ENCODE peak calls at places on chromosomes 3 and 15, in five cellular contexts. P is brain microvascular endothelial cell, B is thyroid gland, W is transverse colon, V is DND-41. C is an unnamed sample.
A peak's percentile ranks its signal among the peaks of the same experiment; 100 is the strongest.

GRCh38 chr3:186722457-186722856 is 5.3 kb downstream of the KNG1 start:
- DNase-seq in P (no peak), B (no peak), W (no peak), V (no peak), C (no peak)

GRCh38 chr3:49924683-49925082 is 4.9 kb downstream of the MON1A start:
- DNase-seq in P (peak; percentile 89), B (no peak), W (no peak), V (no peak), C (peak; percentile 88)

GRCh38 chr15:100914876-100915275 is 4.3 kb upstream of the LRRK1 start:
- DNase-seq in P (no peak), B (peak; percentile 58), W (no peak), V (no peak), C (peak; percentile 31)

GRCh38 chr15:77143191-77143590 is 72.3 kb upstream of the TSPAN3 start:
- DNase-seq in P (no peak), B (no peak), W (no peak), V (no peak), C (no peak)

GRCh38 chr15:59892995-59893394 is 111.1 kb upstream of the FOXB1 start:
- DNase-seq in P (peak; percentile 17), B (no peak), W (no peak), V (peak; percentile 6), C (peak; percentile 35)

GRCh38 chr15:49225572-49226281 is 55.7 kb downstream of the GALK2 start:
- DNase-seq in P (peak; percentile 43), B (peak; percentile 16), W (no peak), V (no peak), C (peak; percentile 76)

GRCh38 chr3:122183893-122184590 is 574 bp downstream of the CASR start:
- DNase-seq in P (no peak), B (no peak), W (no peak), V (no peak), C (no peak)

GRCh38 chr3:146746190-146746589 is 141.0 kb upstream of the PLSCR5 start:
- DNase-seq in P (peak; percentile 60), B (no peak), W (no peak), V (no peak), C (peak; percentile 70)

GRCh38 chr3:101685870-101686307 is 629 bp downstream of the RPL24 start:
- DNase-seq in P (no peak), B (no peak), W (no peak), V (peak; percentile 22), C (peak; percentile 36)

GRCh38 chr3:39000008-39000450 is 51.7 kb downstream of the SCN11A start:
- DNase-seq in P (no peak), B (no peak), W (no peak), V (no peak), C (peak; percentile 87)
- TF ChIP-seq CTCF in P (peak; percentile 72), B (peak; percentile 57), W (no peak), V (peak; percentile 92), C (peak; percentile 82)

GRCh38 chr3:51706788-51707731 is at the start of gene GRM2:
- DNase-seq in P (peak; percentile 77), B (peak; percentile 87), W (peak; percentile 54), V (peak; percentile 34), C (peak; percentile 89)
- H3K4me3 ChIP-seq in P (peak within 1 kb of the TSS; percentile 48), B (peak within 1 kb of the TSS; percentile 8), W (peak within 1 kb of the TSS; percentile 16), V (no peak within 1 kb of the TSS), C (peak within 1 kb of the TSS; percentile 50)

GRCh38 chr3:17431004-17431403 is 311.4 kb downstream of the TBC1D5 start:
- DNase-seq in P (no peak), B (no peak), W (no peak), V (no peak), C (peak; percentile 72)
- TF ChIP-seq CTCF in P (peak; percentile 26), B (peak; percentile 61), W (peak; percentile 42), V (peak; percentile 62), C (peak; percentile 52)

DNA sequence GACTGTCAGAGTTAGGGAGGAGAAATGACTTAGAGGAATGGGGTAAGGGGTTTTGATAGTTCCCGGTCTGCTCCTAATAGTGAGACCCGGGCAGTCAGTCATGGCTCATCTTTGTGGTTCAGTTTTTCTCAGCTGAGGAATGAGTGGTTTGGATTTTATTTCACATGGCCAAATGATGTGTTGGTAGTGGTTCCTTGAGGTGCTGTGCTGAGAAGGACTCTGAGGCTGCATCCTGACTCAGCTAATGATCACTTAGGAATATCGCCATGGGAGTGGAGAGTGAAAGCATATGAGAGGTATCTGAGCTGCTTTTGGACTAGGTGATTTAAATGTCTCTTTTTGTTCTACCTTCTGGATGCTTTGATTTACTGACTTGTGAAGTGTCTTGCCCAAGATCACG is 80.2 kb downstream of the LPP start:
- DNase-seq in P (no peak), B (no peak), W (no peak), V (no peak), C (no peak)
- H3K4me3 ChIP-seq in P (no peak overlapping the region), B (no peak overlapping the region), W (no peak overlapping the region), V (no peak overlapping the region), C (no peak overlapping the region)

GRCh38 chr15:32990071-32990470 is 204.4 kb downstream of the FMN1 start:
- DNase-seq in P (peak; percentile 31), B (no peak), W (no peak), V (no peak), C (peak; percentile 57)

GRCh38 chr15:32998182-32998581 is 196.3 kb downstream of the FMN1 start:
- DNase-seq in P (no peak), B (no peak), W (no peak), V (no peak), C (no peak)

GRCh38 chr15:32994810-32995424 is 199.6 kb downstream of the FMN1 start:
- DNase-seq in P (peak; percentile 41), B (no peak), W (no peak), V (no peak), C (peak; percentile 83)

GRCh38 chr15:32991544-32992192 is 202.8 kb downstream of the FMN1 start:
- DNase-seq in P (no peak), B (no peak), W (no peak), V (no peak), C (no peak)

GRCh38 chr15:32993285-32993684 is 201.2 kb downstream of the FMN1 start:
- DNase-seq in P (no peak), B (no peak), W (no peak), V (no peak), C (peak; percentile 60)
- TF ChIP-seq CTCF in P (peak; percentile 42), B (no peak), W (no peak), V (no peak), C (peak; percentile 59)

GRCh38 chr3:141291610-141292345 is 60.2 kb downstream of the PXYLP1 start:
- DNase-seq in P (no peak), B (peak; percentile 43), W (no peak), V (no peak), C (no peak)

GRCh38 chr3:141294300-141294699 is 62.7 kb downstream of the PXYLP1 start:
- DNase-seq in P (no peak), B (no peak), W (no peak), V (no peak), C (peak; percentile 49)

GRCh38 chr3:141292346-141293058 is 60.9 kb downstream of the PXYLP1 start:
- DNase-seq in P (no peak), B (no peak), W (no peak), V (no peak), C (no peak)

GRCh38 chr3:141289228-141289772 is 57.7 kb downstream of the PXYLP1 start:
- DNase-seq in P (no peak), B (peak; percentile 33), W (no peak), V (no peak), C (no peak)

DNA sequence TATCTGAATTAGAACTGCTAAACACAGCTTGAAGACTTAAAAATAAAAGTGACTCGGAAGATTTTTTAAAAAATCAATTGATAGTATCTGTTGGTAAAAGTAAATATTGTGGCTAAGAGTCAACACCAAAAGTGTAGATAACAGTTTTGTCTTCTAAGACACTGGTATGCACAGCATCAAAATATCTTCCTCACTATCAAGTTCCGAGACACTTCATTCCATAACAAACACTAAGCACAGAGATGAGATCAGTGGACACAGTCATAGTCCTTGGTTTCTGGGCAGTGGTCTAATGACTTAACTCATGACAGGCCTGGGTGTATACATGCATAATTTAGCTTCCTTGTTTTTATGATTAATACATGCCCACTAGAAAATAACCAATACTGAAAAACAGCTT is 63.2 kb downstream of the PXYLP1 start:
- DNase-seq in P (peak; percentile 92), B (no peak), W (no peak), V (no peak), C (peak; percentile 91)
- H3K4me3 ChIP-seq in P (no peak overlapping the region), B (peak overlapping the region; percentile 4), W (no peak overlapping the region), V (no peak overlapping the region), C (peak overlapping the region; percentile 28)

DNA sequence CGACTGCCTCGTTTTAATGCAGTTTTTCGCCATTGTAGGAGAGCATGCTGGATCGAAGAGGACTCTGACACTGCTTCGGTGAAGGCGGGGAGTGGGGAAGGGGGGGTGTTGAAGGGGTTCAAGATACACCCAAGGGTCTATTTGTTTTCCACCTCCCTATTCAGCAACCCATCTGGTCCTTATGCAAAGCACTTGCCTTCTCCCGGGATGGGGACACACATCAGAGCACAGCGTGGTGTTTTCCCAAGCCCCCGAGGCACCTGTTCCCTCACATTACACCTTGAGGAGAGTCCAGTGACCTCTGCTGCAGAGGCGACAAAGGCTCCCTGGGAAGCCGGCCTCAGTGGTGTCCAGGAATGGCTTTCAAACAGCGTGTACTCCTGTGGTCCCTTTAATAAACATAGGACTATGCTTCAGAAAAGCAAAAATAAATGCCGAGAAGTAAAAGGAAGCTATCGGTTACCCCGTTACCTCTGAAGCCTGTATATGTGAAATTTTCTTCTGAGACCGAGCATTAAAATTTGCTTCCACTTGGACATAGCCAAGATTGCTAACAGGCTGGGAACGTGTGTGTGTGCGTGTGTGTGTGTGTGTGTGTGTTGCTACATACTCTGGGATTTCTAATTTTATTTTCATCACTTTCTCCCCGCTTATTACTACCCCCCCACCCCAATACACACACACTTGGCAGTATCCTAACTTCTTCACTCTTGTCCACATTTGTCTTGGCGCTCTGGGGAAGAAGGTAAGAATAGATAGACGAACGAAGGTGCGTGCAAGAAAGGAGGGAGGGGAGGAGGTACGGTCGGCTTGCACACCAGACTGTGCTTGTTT is 53.2 kb downstream of the CCDC54 start:
- DNase-seq in P (peak; percentile 33), B (no peak), W (peak; percentile 14), V (peak; percentile 9), C (peak; percentile 68)
- TF ChIP-seq CTCF in P (no peak), B (no peak), W (no peak), V (no peak), C (no peak)

GRCh38 chr15:43516801-43517353 is 531 bp upstream of the MAP1A start:
- DNase-seq in P (peak; percentile 59), B (no peak), W (no peak), V (no peak), C (peak; percentile 73)

GRCh38 chr15:43515731-43516130 is 1.7 kb upstream of the MAP1A start:
- DNase-seq in P (no peak), B (no peak), W (no peak), V (peak; percentile 60), C (no peak)

GRCh38 chr15:43514241-43515057 is 3.0 kb upstream of the MAP1A start:
- DNase-seq in P (no peak), B (no peak), W (peak; percentile 22), V (peak; percentile 89), C (peak; percentile 47)

GRCh38 chr15:43517354-43518072 is at the start of gene MAP1A:
- DNase-seq in P (peak; percentile 60), B (peak; percentile 71), W (peak; percentile 37), V (peak; percentile 82), C (peak; percentile 78)

DNA sequence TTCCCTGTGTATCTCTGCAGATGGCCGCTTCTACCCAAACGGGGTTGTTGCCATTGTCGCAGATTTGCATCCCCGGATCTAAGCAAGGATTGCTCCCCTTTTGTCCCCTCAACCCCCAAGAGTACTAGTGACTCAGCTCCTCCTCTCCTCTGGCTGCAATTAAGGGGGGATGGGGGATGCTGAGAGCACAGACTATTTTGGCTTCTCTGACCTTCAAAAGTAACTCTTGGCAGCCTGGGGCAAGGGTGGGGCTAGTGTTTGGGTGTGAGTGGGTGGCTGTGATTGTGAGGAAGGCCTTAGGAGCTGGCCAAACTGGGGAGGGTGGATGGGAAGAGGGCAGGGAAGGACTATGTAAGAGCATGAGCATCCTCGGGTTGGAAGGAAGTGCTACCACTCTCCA is 1.2 kb upstream of the MAP1A start:
- DNase-seq in P (no peak), B (peak; percentile 34), W (no peak), V (no peak), C (no peak)
- H3K4me3 ChIP-seq in P (no peak overlapping the region), B (no peak overlapping the region), W (no peak overlapping the region), V (no peak overlapping the region), C (no peak overlapping the region)